ENCODE peak calls at places on chromosomes 11 and 22, in eight cellular contexts. One of them, this sample, is unnamed.

GRCh38 chr11:12274056-12274455 is 103.3 kb upstream of the PARVA start:
- DNase-seq in mammary epithelial cell: no peak
- DNase-seq in lung: no peak
- DNase-seq in tibial artery: no peak
- DNase-seq in HFF-Myc: no peak
- DNase-seq in keratinocyte: no peak
- DNase-seq in neural progenitor cell: no peak
- DNase-seq in adrenal gland: no peak
- DNase-seq in this sample: no peak

GRCh38 chr11:108871152-108871551 is 206.3 kb downstream of the DDX10 start:
- DNase-seq in lung: no peak
- DNase-seq in mammary epithelial cell: peak; percentile 56
- DNase-seq in tibial artery: no peak
- DNase-seq in neural progenitor cell: peak; percentile 41
- DNase-seq in HFF-Myc: peak; percentile 15
- DNase-seq in adrenal gland: peak; percentile 15
- DNase-seq in keratinocyte: no peak
- DNase-seq in this sample: no peak

GRCh38 chr11:32334822-32335221 is 100.5 kb downstream of the WT1 start:
- DNase-seq in adrenal gland: no peak
- DNase-seq in neural progenitor cell: peak; percentile 67
- DNase-seq in tibial artery: no peak
- DNase-seq in keratinocyte: no peak
- DNase-seq in lung: no peak
- DNase-seq in mammary epithelial cell: no peak
- DNase-seq in HFF-Myc: no peak
- DNase-seq in this sample: no peak

GRCh38 chr11:3959015-3959917 is 103.8 kb downstream of the STIM1 start:
- DNase-seq in adrenal gland: no peak
- DNase-seq in keratinocyte: peak; percentile 52
- DNase-seq in lung: no peak
- DNase-seq in HFF-Myc: no peak
- DNase-seq in neural progenitor cell: peak; percentile 21
- DNase-seq in mammary epithelial cell: peak; percentile 79
- DNase-seq in tibial artery: no peak
- DNase-seq in this sample: no peak

GRCh38 chr11:100403817-100404216 is 283.3 kb upstream of the ARHGAP42 start:
- DNase-seq in keratinocyte: no peak
- DNase-seq in lung: no peak
- DNase-seq in adrenal gland: no peak
- DNase-seq in tibial artery: no peak
- DNase-seq in HFF-Myc: no peak
- DNase-seq in neural progenitor cell: peak; percentile 42
- DNase-seq in mammary epithelial cell: no peak
- DNase-seq in this sample: peak; percentile 34

GRCh38 chr22:48250937-48251530 is 1488.6 kb downstream of the TBC1D22A start:
- DNase-seq in keratinocyte: no peak
- DNase-seq in HFF-Myc: no peak
- DNase-seq in lung: no peak
- DNase-seq in adrenal gland: no peak
- DNase-seq in mammary epithelial cell: no peak
- DNase-seq in neural progenitor cell: no peak
- DNase-seq in tibial artery: no peak
- DNase-seq in this sample: no peak

GRCh38 chr11:132119573-132119972 is 749.2 kb downstream of the NTM start:
- DNase-seq in HFF-Myc: no peak
- DNase-seq in lung: no peak
- DNase-seq in keratinocyte: no peak
- DNase-seq in neural progenitor cell: no peak
- DNase-seq in mammary epithelial cell: no peak
- DNase-seq in tibial artery: no peak
- DNase-seq in adrenal gland: no peak
- DNase-seq in this sample: no peak

GRCh38 chr11:68137833-68138232 is 16.6 kb upstream of the CHKA start:
- DNase-seq in tibial artery: peak; percentile 1
- DNase-seq in mammary epithelial cell: no peak
- DNase-seq in HFF-Myc: no peak
- DNase-seq in lung: no peak
- DNase-seq in adrenal gland: peak; percentile 3
- DNase-seq in neural progenitor cell: no peak
- DNase-seq in keratinocyte: no peak
- DNase-seq in this sample: no peak

GRCh38 chr11:87156970-87157369 is 119.2 kb downstream of the TMEM135 start:
- DNase-seq in mammary epithelial cell: no peak
- DNase-seq in neural progenitor cell: no peak
- DNase-seq in adrenal gland: no peak
- DNase-seq in HFF-Myc: no peak
- DNase-seq in tibial artery: no peak
- DNase-seq in keratinocyte: no peak
- DNase-seq in lung: no peak
- DNase-seq in this sample: no peak

GRCh38 chr11:33700425-33701271 is at the start of gene C11orf91:
- DNase-seq in keratinocyte: no peak
- DNase-seq in adrenal gland: peak; percentile 94
- DNase-seq in neural progenitor cell: peak; percentile 99
- DNase-seq in tibial artery: peak; percentile 95
- DNase-seq in mammary epithelial cell: peak; percentile 92
- DNase-seq in lung: peak; percentile 92
- DNase-seq in HFF-Myc: peak; percentile 87
- DNase-seq in this sample: peak; percentile 89

GRCh38 chr11:18703001-18703763 is 4.6 kb downstream of the TMEM86A start:
- DNase-seq in tibial artery: no peak
- DNase-seq in lung: no peak
- DNase-seq in HFF-Myc: no peak
- DNase-seq in mammary epithelial cell: no peak
- DNase-seq in neural progenitor cell: peak; percentile 23
- DNase-seq in keratinocyte: no peak
- DNase-seq in adrenal gland: no peak
- DNase-seq in this sample: no peak

GRCh38 chr11:65794570-65795510 is 8.0 kb downstream of the OVOL1 start:
- DNase-seq in adrenal gland: no peak
- DNase-seq in neural progenitor cell: no peak
- DNase-seq in keratinocyte: no peak
- DNase-seq in lung: no peak
- DNase-seq in mammary epithelial cell: no peak
- DNase-seq in HFF-Myc: no peak
- DNase-seq in tibial artery: no peak
- DNase-seq in this sample: no peak

GRCh38 chr11:67344264-67344663 is 9.1 kb downstream of the POLD4 start:
- DNase-seq in lung: no peak
- DNase-seq in keratinocyte: no peak
- DNase-seq in HFF-Myc: no peak
- DNase-seq in adrenal gland: no peak
- DNase-seq in mammary epithelial cell: no peak
- DNase-seq in neural progenitor cell: no peak
- DNase-seq in tibial artery: no peak
- DNase-seq in this sample: no peak

GRCh38 chr11:104462346-104462745 is 298.4 kb upstream of the PDGFD start:
- DNase-seq in tibial artery: no peak
- DNase-seq in mammary epithelial cell: no peak
- DNase-seq in HFF-Myc: peak; percentile 25
- DNase-seq in keratinocyte: no peak
- DNase-seq in lung: no peak
- DNase-seq in neural progenitor cell: no peak
- DNase-seq in adrenal gland: no peak
- DNase-seq in this sample: peak; percentile 4

GRCh38 chr11:75337195-75337654 is 14.2 kb downstream of the ARRB1 start:
- DNase-seq in HFF-Myc: no peak
- DNase-seq in keratinocyte: no peak
- DNase-seq in adrenal gland: peak; percentile 43
- DNase-seq in mammary epithelial cell: peak; percentile 48
- DNase-seq in neural progenitor cell: no peak
- DNase-seq in lung: no peak
- DNase-seq in tibial artery: peak; percentile 73
- DNase-seq in this sample: no peak

GRCh38 chr11:92219476-92219875 is 5.1 kb upstream of the FAT3 start:
- DNase-seq in tibial artery: no peak
- DNase-seq in mammary epithelial cell: no peak
- DNase-seq in neural progenitor cell: peak; percentile 18
- DNase-seq in keratinocyte: no peak
- DNase-seq in lung: no peak
- DNase-seq in HFF-Myc: no peak
- DNase-seq in adrenal gland: no peak
- DNase-seq in this sample: no peak

GRCh38 chr11:47010192-47010591 is 73.6 kb downstream of the CSTPP1 start:
- DNase-seq in lung: no peak
- DNase-seq in mammary epithelial cell: no peak
- DNase-seq in HFF-Myc: no peak
- DNase-seq in neural progenitor cell: peak; percentile 11
- DNase-seq in keratinocyte: no peak
- DNase-seq in adrenal gland: no peak
- DNase-seq in tibial artery: no peak
- DNase-seq in this sample: no peak

GRCh38 chr11:129280027-129280811 is 88.1 kb upstream of the ARHGAP32 start:
- DNase-seq in keratinocyte: no peak
- DNase-seq in mammary epithelial cell: no peak
- DNase-seq in lung: no peak
- DNase-seq in HFF-Myc: no peak
- DNase-seq in tibial artery: no peak
- DNase-seq in neural progenitor cell: no peak
- DNase-seq in adrenal gland: peak; percentile 36
- DNase-seq in this sample: no peak

GRCh38 chr22:26464312-26464711 is 19.3 kb downstream of the HPS4 start:
- DNase-seq in lung: no peak
- DNase-seq in keratinocyte: peak; percentile 67
- DNase-seq in adrenal gland: no peak
- DNase-seq in HFF-Myc: peak; percentile 56
- DNase-seq in mammary epithelial cell: no peak
- DNase-seq in neural progenitor cell: no peak
- DNase-seq in tibial artery: peak; percentile 65
- DNase-seq in this sample: no peak

GRCh38 chr22:20522134-20522827 is 14.9 kb downstream of the MED15 start:
- DNase-seq in adrenal gland: no peak
- DNase-seq in mammary epithelial cell: no peak
- DNase-seq in tibial artery: no peak
- DNase-seq in HFF-Myc: no peak
- DNase-seq in neural progenitor cell: no peak
- DNase-seq in keratinocyte: no peak
- DNase-seq in lung: no peak
- DNase-seq in this sample: no peak

GRCh38 chr11:10654211-10655150 is 39.1 kb downstream of the IRAG1 start:
- DNase-seq in mammary epithelial cell: peak; percentile 55
- DNase-seq in tibial artery: no peak
- DNase-seq in adrenal gland: no peak
- DNase-seq in HFF-Myc: no peak
- DNase-seq in keratinocyte: no peak
- DNase-seq in lung: no peak
- DNase-seq in neural progenitor cell: peak; percentile 61
- DNase-seq in this sample: no peak

GRCh38 chr22:45195616-45196015 is 31.9 kb downstream of the NUP50 start:
- DNase-seq in adrenal gland: no peak
- DNase-seq in lung: no peak
- DNase-seq in tibial artery: no peak
- DNase-seq in keratinocyte: no peak
- DNase-seq in HFF-Myc: no peak
- DNase-seq in mammary epithelial cell: no peak
- DNase-seq in neural progenitor cell: no peak
- DNase-seq in this sample: no peak

GRCh38 chr22:49011379-49011768 is 816.3 kb downstream of the BRD1 start:
- DNase-seq in adrenal gland: no peak
- DNase-seq in HFF-Myc: no peak
- DNase-seq in keratinocyte: no peak
- DNase-seq in tibial artery: peak; percentile 64
- DNase-seq in lung: no peak
- DNase-seq in mammary epithelial cell: no peak
- DNase-seq in neural progenitor cell: no peak
- DNase-seq in this sample: no peak

GRCh38 chr11:58608331-58608730 is 14.1 kb upstream of the CNTF start:
- DNase-seq in tibial artery: no peak
- DNase-seq in mammary epithelial cell: no peak
- DNase-seq in neural progenitor cell: no peak
- DNase-seq in lung: no peak
- DNase-seq in adrenal gland: no peak
- DNase-seq in keratinocyte: no peak
- DNase-seq in HFF-Myc: no peak
- DNase-seq in this sample: no peak
- TF ChIP-seq CTCF in tibial artery: no peak
- TF ChIP-seq CTCF in mammary epithelial cell: no peak
- TF ChIP-seq CTCF in neural progenitor cell: no peak
- TF ChIP-seq CTCF in lung: no peak
- TF ChIP-seq CTCF in adrenal gland: no peak
- TF ChIP-seq CTCF in keratinocyte: no peak
- TF ChIP-seq CTCF in HFF-Myc: no peak
- TF ChIP-seq CTCF in this sample: no peak

GRCh38 chr11:85809191-85809590 is 1.8 kb downstream of the SYTL2 start:
- DNase-seq in tibial artery: no peak
- DNase-seq in adrenal gland: no peak
- DNase-seq in lung: no peak
- DNase-seq in neural progenitor cell: no peak
- DNase-seq in mammary epithelial cell: no peak
- DNase-seq in keratinocyte: no peak
- DNase-seq in HFF-Myc: no peak
- DNase-seq in this sample: no peak
- H3K4me3 ChIP-seq in tibial artery: peak overlapping the region; percentile 72
- H3K4me3 ChIP-seq in adrenal gland: no peak overlapping the region
- H3K4me3 ChIP-seq in lung: no peak overlapping the region
- H3K4me3 ChIP-seq in neural progenitor cell: no peak overlapping the region
- H3K4me3 ChIP-seq in mammary epithelial cell: no peak overlapping the region
- H3K4me3 ChIP-seq in keratinocyte: no peak overlapping the region
- H3K4me3 ChIP-seq in HFF-Myc: no peak overlapping the region
- H3K4me3 ChIP-seq in this sample: peak overlapping the region; percentile 62

GRCh38 chr11:63132985-63133775 is 10.8 kb downstream of the SLC22A24 start:
- DNase-seq in tibial artery: no peak
- DNase-seq in HFF-Myc: no peak
- DNase-seq in lung: no peak
- DNase-seq in neural progenitor cell: peak; percentile 17
- DNase-seq in mammary epithelial cell: no peak
- DNase-seq in keratinocyte: no peak
- DNase-seq in adrenal gland: no peak
- DNase-seq in this sample: no peak
- TF ChIP-seq CTCF in tibial artery: no peak
- TF ChIP-seq CTCF in HFF-Myc: no peak
- TF ChIP-seq CTCF in lung: no peak
- TF ChIP-seq CTCF in neural progenitor cell: no peak
- TF ChIP-seq CTCF in mammary epithelial cell: no peak
- TF ChIP-seq CTCF in keratinocyte: no peak
- TF ChIP-seq CTCF in adrenal gland: no peak
- TF ChIP-seq CTCF in this sample: no peak

GRCh38 chr11:73597340-73597955 is 464 bp downstream of the FAM168A start:
- DNase-seq in HFF-Myc: no peak
- DNase-seq in tibial artery: no peak
- DNase-seq in adrenal gland: peak; percentile 23
- DNase-seq in neural progenitor cell: no peak
- DNase-seq in keratinocyte: no peak
- DNase-seq in mammary epithelial cell: no peak
- DNase-seq in lung: no peak
- DNase-seq in this sample: no peak

GRCh38 chr11:73592640-73593039 is 5.3 kb downstream of the FAM168A start:
- DNase-seq in adrenal gland: no peak
- DNase-seq in neural progenitor cell: no peak
- DNase-seq in mammary epithelial cell: no peak
- DNase-seq in HFF-Myc: no peak
- DNase-seq in tibial artery: no peak
- DNase-seq in keratinocyte: no peak
- DNase-seq in lung: no peak
- DNase-seq in this sample: no peak

GRCh38 chr11:73598719-73599379 is 937 bp upstream of the FAM168A start:
- DNase-seq in adrenal gland: no peak
- DNase-seq in tibial artery: no peak
- DNase-seq in mammary epithelial cell: no peak
- DNase-seq in neural progenitor cell: no peak
- DNase-seq in keratinocyte: no peak
- DNase-seq in HFF-Myc: no peak
- DNase-seq in lung: no peak
- DNase-seq in this sample: no peak

GRCh38 chr11:73597956-73598718 is at the start of gene FAM168A:
- DNase-seq in keratinocyte: peak; percentile 80
- DNase-seq in neural progenitor cell: peak; percentile 98
- DNase-seq in mammary epithelial cell: peak; percentile 98
- DNase-seq in HFF-Myc: peak; percentile 96
- DNase-seq in lung: peak; percentile 96
- DNase-seq in tibial artery: peak; percentile 97
- DNase-seq in adrenal gland: peak; percentile 97
- DNase-seq in this sample: peak; percentile 96

GRCh38 chr11:73596547-73596946 is 1.4 kb downstream of the FAM168A start:
- DNase-seq in keratinocyte: no peak
- DNase-seq in HFF-Myc: no peak
- DNase-seq in mammary epithelial cell: no peak
- DNase-seq in tibial artery: no peak
- DNase-seq in lung: no peak
- DNase-seq in neural progenitor cell: no peak
- DNase-seq in adrenal gland: no peak
- DNase-seq in this sample: no peak
- H3K4me3 ChIP-seq in keratinocyte: peak overlapping the region; percentile 92
- H3K4me3 ChIP-seq in HFF-Myc: peak overlapping the region; percentile 75
- H3K4me3 ChIP-seq in mammary epithelial cell: peak overlapping the region; percentile 100
- H3K4me3 ChIP-seq in tibial artery: peak overlapping the region; percentile 83
- H3K4me3 ChIP-seq in lung: no peak overlapping the region
- H3K4me3 ChIP-seq in neural progenitor cell: peak overlapping the region; percentile 77
- H3K4me3 ChIP-seq in adrenal gland: no peak overlapping the region
- H3K4me3 ChIP-seq in this sample: peak overlapping the region; percentile 75